ENCODE peak calls at places on chromosomes 6 and 20, in four cellular contexts. One of them, this sample, is unnamed.
A peak's percentile ranks its signal among the peaks of the same experiment; 100 is the strongest.

GRCh38 chr6:146997062-146997461 is 207.2 kb upstream of the STXBP5 start:
- DNase-seq in NCI-H2171 treated with DMSO at 0.1 percent for 48 hours: no peak
- DNase-seq in T follicular helper cell: no peak
- DNase-seq in amniotic stem cell: peak; percentile 54
- DNase-seq in this sample: no peak

GRCh38 chr6:122752990-122753687 is 26.4 kb upstream of the FABP7 start:
- DNase-seq in amniotic stem cell: no peak
- DNase-seq in NCI-H2171 treated with DMSO at 0.1 percent for 48 hours: peak; percentile 45
- DNase-seq in T follicular helper cell: no peak
- DNase-seq in this sample: no peak

GRCh38 chr6:116450185-116450710 is 10.9 kb upstream of the CALHM6 start:
- DNase-seq in NCI-H2171 treated with DMSO at 0.1 percent for 48 hours: no peak
- DNase-seq in T follicular helper cell: no peak
- DNase-seq in amniotic stem cell: no peak
- DNase-seq in this sample: no peak

GRCh38 chr6:87164004-87164403 is 8.6 kb downstream of the ZNF292 start:
- DNase-seq in amniotic stem cell: no peak
- DNase-seq in T follicular helper cell: no peak
- DNase-seq in NCI-H2171 treated with DMSO at 0.1 percent for 48 hours: no peak
- DNase-seq in this sample: no peak

GRCh38 chr6:91276315-91276714 is 689.4 kb upstream of the MAP3K7 start:
- DNase-seq in NCI-H2171 treated with DMSO at 0.1 percent for 48 hours: peak; percentile 16
- DNase-seq in T follicular helper cell: no peak
- DNase-seq in amniotic stem cell: no peak
- DNase-seq in this sample: no peak

GRCh38 chr6:17687136-17687535 is 19.6 kb downstream of the NUP153 start:
- DNase-seq in T follicular helper cell: no peak
- DNase-seq in NCI-H2171 treated with DMSO at 0.1 percent for 48 hours: no peak
- DNase-seq in amniotic stem cell: no peak
- DNase-seq in this sample: no peak

GRCh38 chr6:168928012-168928411 is 325.6 kb downstream of the THBS2 start:
- DNase-seq in NCI-H2171 treated with DMSO at 0.1 percent for 48 hours: no peak
- DNase-seq in amniotic stem cell: no peak
- DNase-seq in T follicular helper cell: no peak
- DNase-seq in this sample: no peak

GRCh38 chr6:25202505-25202904 is 76.7 kb upstream of the CARMIL1 start:
- DNase-seq in T follicular helper cell: no peak
- DNase-seq in amniotic stem cell: peak; percentile 41
- DNase-seq in NCI-H2171 treated with DMSO at 0.1 percent for 48 hours: no peak
- DNase-seq in this sample: no peak

GRCh38 chr6:41713161-41713649 is 22.2 kb downstream of the TFEB start:
- DNase-seq in T follicular helper cell: no peak
- DNase-seq in NCI-H2171 treated with DMSO at 0.1 percent for 48 hours: no peak
- DNase-seq in amniotic stem cell: no peak
- DNase-seq in this sample: peak; percentile 91

GRCh38 chr6:109491207-109491938 is 8.4 kb upstream of the ZBTB24 start:
- DNase-seq in amniotic stem cell: no peak
- DNase-seq in T follicular helper cell: no peak
- DNase-seq in NCI-H2171 treated with DMSO at 0.1 percent for 48 hours: peak; percentile 12
- DNase-seq in this sample: no peak

GRCh38 chr20:19757973-19758887 is at the start of gene RIN2:
- DNase-seq in amniotic stem cell: no peak
- DNase-seq in T follicular helper cell: no peak
- DNase-seq in NCI-H2171 treated with DMSO at 0.1 percent for 48 hours: peak; percentile 98
- DNase-seq in this sample: peak; percentile 92

GRCh38 chr20:31747640-31748039 is 8.6 kb downstream of the TPX2 start:
- DNase-seq in NCI-H2171 treated with DMSO at 0.1 percent for 48 hours: peak; percentile 67
- DNase-seq in T follicular helper cell: no peak
- DNase-seq in amniotic stem cell: no peak
- DNase-seq in this sample: no peak

GRCh38 chr6:15062311-15063252 is 183.3 kb upstream of the JARID2 start:
- DNase-seq in T follicular helper cell: no peak
- DNase-seq in NCI-H2171 treated with DMSO at 0.1 percent for 48 hours: peak; percentile 98
- DNase-seq in amniotic stem cell: peak; percentile 5
- DNase-seq in this sample: no peak

GRCh38 chr6:18100296-18100695 is 22.2 kb downstream of the NHLRC1 start:
- DNase-seq in NCI-H2171 treated with DMSO at 0.1 percent for 48 hours: no peak
- DNase-seq in T follicular helper cell: no peak
- DNase-seq in amniotic stem cell: no peak
- DNase-seq in this sample: no peak

GRCh38 chr20:43821795-43822194 is 92.9 kb upstream of the TOX2 start:
- DNase-seq in T follicular helper cell: no peak
- DNase-seq in amniotic stem cell: no peak
- DNase-seq in NCI-H2171 treated with DMSO at 0.1 percent for 48 hours: no peak
- DNase-seq in this sample: no peak

GRCh38 chr6:80331522-80331921 is 225.1 kb downstream of the BCKDHB start:
- DNase-seq in T follicular helper cell: no peak
- DNase-seq in amniotic stem cell: no peak
- DNase-seq in NCI-H2171 treated with DMSO at 0.1 percent for 48 hours: peak; percentile 84
- DNase-seq in this sample: no peak

GRCh38 chr6:43803783-43804549 is 34.0 kb downstream of the VEGFA start:
- DNase-seq in amniotic stem cell: no peak
- DNase-seq in NCI-H2171 treated with DMSO at 0.1 percent for 48 hours: no peak
- DNase-seq in T follicular helper cell: no peak
- DNase-seq in this sample: peak; percentile 84

GRCh38 chr6:112286010-112286409 is 31.6 kb upstream of the LAMA4 start:
- DNase-seq in NCI-H2171 treated with DMSO at 0.1 percent for 48 hours: no peak
- DNase-seq in T follicular helper cell: no peak
- DNase-seq in amniotic stem cell: no peak
- DNase-seq in this sample: no peak

GRCh38 chr6:5007531-5007930 is 3.7 kb upstream of the RPP40 start:
- DNase-seq in T follicular helper cell: no peak
- DNase-seq in NCI-H2171 treated with DMSO at 0.1 percent for 48 hours: no peak
- DNase-seq in amniotic stem cell: no peak
- DNase-seq in this sample: no peak

GRCh38 chr20:32574296-32575226 is 10.6 kb downstream of the NOL4L start:
- DNase-seq in amniotic stem cell: peak; percentile 11
- DNase-seq in NCI-H2171 treated with DMSO at 0.1 percent for 48 hours: peak; percentile 86
- DNase-seq in T follicular helper cell: no peak
- DNase-seq in this sample: no peak

GRCh38 chr6:147947521-147947920 is 395.1 kb upstream of the SASH1 start:
- DNase-seq in amniotic stem cell: no peak
- DNase-seq in T follicular helper cell: no peak
- DNase-seq in NCI-H2171 treated with DMSO at 0.1 percent for 48 hours: no peak
- DNase-seq in this sample: no peak

GRCh38 chr6:168007592-168008338 is 10.3 kb downstream of the KIF25 start:
- DNase-seq in NCI-H2171 treated with DMSO at 0.1 percent for 48 hours: no peak
- DNase-seq in T follicular helper cell: no peak
- DNase-seq in amniotic stem cell: peak; percentile 61
- DNase-seq in this sample: no peak

GRCh38 chr6:42783876-42784738 is 2.3 kb downstream of the BICRAL start:
- DNase-seq in amniotic stem cell: no peak
- DNase-seq in NCI-H2171 treated with DMSO at 0.1 percent for 48 hours: peak; percentile 31
- DNase-seq in T follicular helper cell: no peak
- DNase-seq in this sample: no peak

GRCh38 chr6:16802071-16802470 is 40.8 kb upstream of the ATXN1 start:
- DNase-seq in NCI-H2171 treated with DMSO at 0.1 percent for 48 hours: no peak
- DNase-seq in T follicular helper cell: no peak
- DNase-seq in amniotic stem cell: no peak
- DNase-seq in this sample: no peak

GRCh38 chr6:24985313-24985712 is 49.6 kb upstream of the RIPOR2 start:
- DNase-seq in T follicular helper cell: no peak
- DNase-seq in NCI-H2171 treated with DMSO at 0.1 percent for 48 hours: peak; percentile 43
- DNase-seq in amniotic stem cell: no peak
- DNase-seq in this sample: no peak

This sample was measured in left lung.